ENCODE peak calls at places on chromosome 2, in six cellular contexts. T is hepatocyte; I is left ventricle myocardium inferior; H is AG09309; L is CD8-positive, alpha-beta T cell; O is breast epithelium. Q is an unnamed sample.

GRCh38 chr2:30232027-30232800 is 880 bp downstream of the LBH start:
- DNase-seq in I (peak; percentile 53), T (peak; percentile 84), H (no peak), L (peak; percentile 90), O (no peak), Q (peak; percentile 63)

GRCh38 chr2:165164201-165164600 is 39.6 kb downstream of the SCN3A start:
- DNase-seq in I (no peak), H (no peak), O (no peak), T (no peak), L (no peak), Q (no peak)

GRCh38 chr2:55862673-55863390 is 60.8 kb downstream of the EFEMP1 start:
- DNase-seq in H (peak; percentile 100), I (no peak), L (no peak), T (peak; percentile 87), O (no peak), Q (peak; percentile 64)

GRCh38 chr2:216730871-216731270 is 35.5 kb upstream of the IGFBP5 start:
- DNase-seq in H (no peak), T (no peak), O (no peak), I (no peak), L (no peak), Q (no peak)

GRCh38 chr2:172179045-172179742 is 76.5 kb upstream of the DLX2 start:
- DNase-seq in O (no peak), T (no peak), L (no peak), H (no peak), I (no peak), Q (no peak)

GRCh38 chr2:204625135-204625534 is 79.9 kb downstream of the PARD3B start:
- DNase-seq in O (no peak), L (no peak), I (no peak), T (no peak), H (no peak), Q (no peak)

GRCh38 chr2:180722551-180723239 is 257.7 kb upstream of the UBE2E3 start:
- DNase-seq in I (no peak), H (peak; percentile 63), T (no peak), O (no peak), L (no peak), Q (no peak)

GRCh38 chr2:97752342-97753334 is 39.3 kb downstream of the ZAP70 start:
- DNase-seq in I (no peak), O (no peak), H (no peak), L (no peak), T (no peak), Q (no peak)

GRCh38 chr2:61537590-61538178 is 472 bp downstream of the XPO1 start:
- DNase-seq in O (no peak), I (no peak), T (no peak), H (no peak), L (no peak), Q (peak; percentile 45)

GRCh38 chr2:15315411-15315810 is 245.7 kb downstream of the NBAS start:
- DNase-seq in H (no peak), I (no peak), L (no peak), O (no peak), T (no peak), Q (no peak)

GRCh38 chr2:189248116-189248515 is 68.6 kb upstream of the COL5A2 start:
- DNase-seq in O (no peak), L (no peak), T (no peak), H (no peak), I (no peak), Q (no peak)

GRCh38 chr2:10191554-10191953 is 69.0 kb downstream of the RRM2 start:
- DNase-seq in O (no peak), H (no peak), L (no peak), I (no peak), T (no peak), Q (no peak)

GRCh38 chr2:231781798-231782726 is 980 bp upstream of the PDE6D start:
- DNase-seq in H (no peak), L (no peak), I (no peak), T (peak; percentile 14), O (no peak), Q (no peak)

GRCh38 chr2:45765847-45766254 is 114.4 kb downstream of the PRKCE start:
- DNase-seq in T (peak; percentile 38), L (no peak), O (no peak), H (no peak), I (no peak), Q (no peak)

GRCh38 chr2:28552045-28552823 is 56.4 kb downstream of the PLB1 start:
- DNase-seq in L (no peak), H (peak; percentile 14), T (no peak), O (no peak), I (no peak), Q (no peak)

GRCh38 chr2:37711308-37711731 is 39.9 kb upstream of the CDC42EP3 start:
- DNase-seq in O (no peak), I (no peak), H (peak; percentile 86), T (peak; percentile 48), L (peak; percentile 70), Q (peak; percentile 68)

GRCh38 chr2:73175663-73176204 is 26.6 kb upstream of the NOTO start:
- DNase-seq in L (peak; percentile 86), H (no peak), O (no peak), I (peak; percentile 88), T (peak; percentile 83), Q (peak; percentile 76)

GRCh38 chr2:73177645-73178255 is 24.6 kb upstream of the NOTO start:
- DNase-seq in H (no peak), T (no peak), O (no peak), L (no peak), I (no peak), Q (no peak)

GRCh38 chr2:73176881-73177644 is 25.3 kb upstream of the NOTO start:
- DNase-seq in L (peak; percentile 94), I (peak; percentile 94), O (peak; percentile 89), T (peak; percentile 95), H (peak; percentile 24), Q (peak; percentile 88)

GRCh38 chr2:73174941-73175662 is 27.3 kb upstream of the NOTO start:
- DNase-seq in L (peak; percentile 49), H (no peak), I (no peak), O (no peak), T (no peak), Q (no peak)

DNA sequence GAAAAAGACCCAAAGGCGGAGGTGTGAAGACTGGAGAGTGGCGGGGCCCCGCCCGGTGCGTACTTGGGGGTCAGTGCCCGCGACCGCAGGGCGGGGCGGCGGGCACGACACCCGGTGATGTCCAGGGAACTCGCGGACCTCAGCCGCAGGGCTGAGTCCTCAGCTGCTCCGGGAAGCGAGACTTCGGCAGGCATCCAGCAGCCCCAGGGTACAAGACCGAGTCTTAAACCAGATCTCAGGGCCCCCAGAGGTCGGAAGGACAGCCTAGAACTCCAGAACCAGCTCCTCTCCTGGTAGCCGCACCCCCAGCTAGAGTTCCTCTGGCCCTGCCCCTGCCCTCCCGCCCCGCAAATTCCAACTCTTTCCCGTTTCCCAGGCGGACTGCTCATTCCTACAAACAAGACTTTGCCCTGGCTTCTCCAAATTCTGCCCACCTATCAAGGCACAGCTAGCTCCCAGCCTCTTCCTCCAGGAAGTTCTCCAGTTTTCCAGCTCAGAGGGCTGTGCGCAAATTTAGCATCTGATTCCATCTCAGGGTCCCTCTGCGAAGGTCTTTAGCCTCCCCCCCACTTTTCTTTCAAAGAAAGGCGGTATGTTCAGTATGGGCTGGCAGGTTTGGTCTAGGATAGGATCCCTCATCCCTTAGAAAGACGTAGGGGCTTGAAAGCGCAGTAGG is 26.0 kb upstream of the NOTO start:
- DNase-seq in H (no peak), O (no peak), L (peak; percentile 52), T (peak; percentile 51), I (peak; percentile 23), Q (no peak)
- H3K4me3 ChIP-seq in H (peak overlapping the region; percentile 76), O (peak overlapping the region; percentile 62), L (peak overlapping the region; percentile 65), T (peak overlapping the region; percentile 59), I (peak overlapping the region; percentile 72), Q (no peak overlapping the region)

GRCh38 chr2:190974629-190975361 is 39.2 kb downstream of the STAT1 start:
- DNase-seq in T (no peak), O (no peak), L (no peak), I (peak; percentile 36), H (no peak), Q (no peak)
- H3K4me3 ChIP-seq in T (no peak overlapping the region), O (no peak overlapping the region), L (no peak overlapping the region), I (no peak overlapping the region), H (no peak overlapping the region), Q (no peak overlapping the region)

DNA sequence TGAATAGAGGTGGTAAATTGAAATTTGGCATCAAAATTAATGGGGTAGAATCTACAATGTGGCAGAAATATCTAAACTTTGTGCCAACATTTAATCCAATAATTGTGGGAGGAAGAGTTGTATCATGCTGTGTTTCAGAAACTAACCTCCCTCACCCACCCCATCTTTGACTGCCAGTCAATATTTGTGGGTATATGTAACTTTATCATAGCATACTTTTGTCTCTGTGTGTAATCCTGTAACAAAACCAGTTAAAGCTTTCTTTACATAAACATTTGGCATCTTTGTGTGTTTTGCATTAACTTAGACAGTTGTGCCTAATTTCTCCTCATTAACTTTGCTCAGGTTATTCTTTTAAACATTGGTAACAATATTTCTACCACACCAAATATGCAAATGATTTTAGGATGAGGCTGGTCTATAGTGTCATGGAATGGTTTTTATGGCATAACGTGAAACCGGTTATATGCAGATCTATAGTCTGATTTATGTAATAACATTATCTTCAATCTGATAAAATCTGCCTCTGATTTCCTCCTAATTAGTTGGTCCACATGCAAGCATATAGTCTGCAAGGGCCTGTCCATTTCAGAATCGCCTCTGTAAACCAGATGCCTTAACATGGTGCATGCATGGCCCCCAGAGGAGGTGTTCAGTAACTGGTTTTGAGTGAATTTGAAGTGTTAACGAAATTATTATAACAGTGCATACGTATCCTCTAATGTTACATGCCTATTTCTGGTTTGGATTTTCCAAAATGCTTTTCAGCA is 84.3 kb downstream of the ACSL3 start:
- DNase-seq in L (no peak), I (no peak), H (no peak), O (no peak), T (no peak), Q (no peak)
- H3K4me3 ChIP-seq in L (no peak overlapping the region), I (no peak overlapping the region), H (no peak overlapping the region), O (no peak overlapping the region), T (no peak overlapping the region), Q (no peak overlapping the region)

DNA sequence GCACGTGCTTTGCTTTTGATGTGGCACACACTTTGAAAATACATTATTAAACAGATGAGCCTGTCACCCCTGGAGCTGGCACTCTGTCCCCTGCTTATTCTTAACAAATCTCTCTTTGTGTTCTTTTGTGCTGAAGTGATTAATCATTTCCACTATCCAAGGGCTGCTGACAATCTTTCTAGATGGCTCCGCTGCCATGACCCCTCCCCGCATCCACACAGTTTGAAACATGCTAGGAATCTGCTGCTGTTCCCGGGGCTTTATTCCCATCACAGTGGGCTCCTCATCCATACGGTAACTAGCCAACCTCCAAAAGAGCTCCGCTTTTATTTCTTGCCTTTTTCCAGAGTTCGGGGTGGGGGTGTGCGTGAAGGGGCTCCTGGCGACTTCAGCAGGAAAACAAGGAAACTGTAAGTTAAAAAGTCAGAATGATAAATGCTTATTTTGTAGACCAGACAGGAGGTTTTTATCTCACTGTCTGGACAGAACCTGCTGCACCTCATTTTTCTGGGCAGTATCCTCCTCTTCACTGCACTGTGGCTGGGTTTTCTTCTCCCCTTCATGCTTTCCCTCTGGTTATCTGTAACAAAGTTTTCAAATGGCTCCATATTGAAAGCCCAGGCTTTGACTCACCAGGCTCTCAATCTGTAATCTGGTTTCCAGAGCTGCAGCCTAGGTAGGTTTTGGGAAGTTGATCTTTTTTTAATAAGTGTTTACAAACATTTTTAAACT is 319.7 kb downstream of the AFF3 start:
- DNase-seq in H (no peak), T (no peak), I (no peak), L (no peak), O (no peak), Q (no peak)
- H3K4me3 ChIP-seq in H (no peak overlapping the region), T (no peak overlapping the region), I (no peak overlapping the region), L (no peak overlapping the region), O (no peak overlapping the region), Q (no peak overlapping the region)

Q was measured in lung.